ENCODE peak calls at places on chromosomes 7 and 10, in four cellular contexts. One of them, this sample, is unnamed.

GRCh38 chr7:128835790-128836641 is 5.8 kb downstream of the FLNC start:
- DNase-seq in Peyer's patch: no peak
- DNase-seq in AG09319: no peak
- DNase-seq in tibial artery: no peak
- DNase-seq in this sample: no peak

GRCh38 chr7:91636129-91636724 is 244.3 kb downstream of the MTERF1 start:
- DNase-seq in Peyer's patch: no peak
- DNase-seq in AG09319: no peak
- DNase-seq in tibial artery: peak
- DNase-seq in this sample: peak

GRCh38 chr10:124574456-124575070 is 112.9 kb downstream of the LHPP start:
- DNase-seq in Peyer's patch: peak
- DNase-seq in AG09319: no peak
- DNase-seq in tibial artery: no peak
- DNase-seq in this sample: no peak

GRCh38 chr10:78899996-78900714 is 168.6 kb upstream of the ZMIZ1 start:
- DNase-seq in Peyer's patch: no peak
- DNase-seq in AG09319: no peak
- DNase-seq in tibial artery: peak
- DNase-seq in this sample: no peak

GRCh38 chr7:151838861-151839381 is 38.0 kb downstream of the PRKAG2 start:
- DNase-seq in Peyer's patch: no peak
- DNase-seq in AG09319: no peak
- DNase-seq in tibial artery: peak
- DNase-seq in this sample: no peak

GRCh38 chr7:102140952-102141370 is 145.7 kb upstream of the SH2B2 start:
- DNase-seq in Peyer's patch: no peak
- DNase-seq in AG09319: no peak
- DNase-seq in tibial artery: peak
- DNase-seq in this sample: no peak

GRCh38 chr10:131735577-131735976 is 165.2 kb upstream of the PPP2R2D start:
- DNase-seq in Peyer's patch: no peak
- DNase-seq in AG09319: no peak
- DNase-seq in tibial artery: no peak
- DNase-seq in this sample: no peak

GRCh38 chr7:82244947-82245346 is 198.6 kb downstream of the CACNA2D1 start:
- DNase-seq in Peyer's patch: no peak
- DNase-seq in AG09319: no peak
- DNase-seq in tibial artery: no peak
- DNase-seq in this sample: no peak

GRCh38 chr7:35185908-35186731 is 67.8 kb downstream of the TBX20 start:
- DNase-seq in Peyer's patch: no peak
- DNase-seq in AG09319: no peak
- DNase-seq in tibial artery: no peak
- DNase-seq in this sample: peak

GRCh38 chr7:47026733-47027450 is 555.0 kb downstream of the TNS3 start:
- DNase-seq in Peyer's patch: no peak
- DNase-seq in AG09319: no peak
- DNase-seq in tibial artery: no peak
- DNase-seq in this sample: no peak

GRCh38 chr7:143002106-143002505 is 24.8 kb downstream of the OR9A2 start:
- DNase-seq in Peyer's patch: no peak
- DNase-seq in AG09319: no peak
- DNase-seq in tibial artery: no peak
- DNase-seq in this sample: no peak

GRCh38 chr10:92164024-92164423 is 126.9 kb downstream of the CPEB3 start:
- DNase-seq in Peyer's patch: no peak
- DNase-seq in AG09319: peak
- DNase-seq in tibial artery: no peak
- DNase-seq in this sample: no peak

GRCh38 chr7:70703785-70704184 is 428.2 kb upstream of the GALNT17 start:
- DNase-seq in Peyer's patch: no peak
- DNase-seq in AG09319: no peak
- DNase-seq in tibial artery: no peak
- DNase-seq in this sample: no peak

GRCh38 chr7:4234886-4235285 is 447.2 kb upstream of the FOXK1 start:
- DNase-seq in Peyer's patch: no peak
- DNase-seq in AG09319: no peak
- DNase-seq in tibial artery: no peak
- DNase-seq in this sample: no peak

GRCh38 chr10:73940634-73941221 is 29.8 kb downstream of the PLAU start:
- DNase-seq in Peyer's patch: peak
- DNase-seq in AG09319: peak
- DNase-seq in tibial artery: peak
- DNase-seq in this sample: peak

GRCh38 chr10:72311667-72312066 is 37.9 kb downstream of the DDIT4 start:
- DNase-seq in Peyer's patch: no peak
- DNase-seq in AG09319: no peak
- DNase-seq in tibial artery: no peak
- DNase-seq in this sample: no peak

GRCh38 chr10:24727811-24728210 is 4.1 kb upstream of the ARHGAP21 start:
- DNase-seq in Peyer's patch: no peak
- DNase-seq in AG09319: no peak
- DNase-seq in tibial artery: no peak
- DNase-seq in this sample: no peak
- TF ChIP-seq CTCF in Peyer's patch: no peak
- TF ChIP-seq CTCF in AG09319: no peak
- TF ChIP-seq CTCF in tibial artery: no peak
- TF ChIP-seq CTCF in this sample: peak

DNA sequence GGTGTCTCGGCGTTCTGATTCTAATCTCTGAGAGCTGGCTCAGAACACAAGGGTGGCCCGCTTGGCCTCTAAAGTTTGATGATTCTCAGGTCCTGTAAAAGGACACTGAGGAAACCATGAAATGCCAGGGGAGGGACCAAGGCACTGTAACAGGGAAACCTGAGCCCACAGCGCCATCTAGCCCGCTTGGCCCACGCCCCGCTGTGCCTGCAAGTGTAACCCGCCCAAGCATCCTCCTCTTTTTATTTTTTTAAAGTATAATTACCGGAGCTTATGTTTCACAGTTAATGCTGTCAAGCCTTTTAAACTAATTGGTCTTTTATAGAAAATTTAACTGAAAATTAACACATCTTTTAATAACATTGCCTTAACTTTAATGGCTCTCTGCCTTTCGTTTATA is 734.7 kb downstream of the KCNMA1 start:
- DNase-seq in Peyer's patch: no peak
- DNase-seq in AG09319: no peak
- DNase-seq in tibial artery: no peak
- DNase-seq in this sample: peak
- TF ChIP-seq CTCF in Peyer's patch: no peak
- TF ChIP-seq CTCF in AG09319: no peak
- TF ChIP-seq CTCF in tibial artery: no peak
- TF ChIP-seq CTCF in this sample: peak

GRCh38 chr10:48363617-48364355 is 57.3 kb downstream of the MAPK8 start:
- DNase-seq in Peyer's patch: no peak
- DNase-seq in AG09319: peak
- DNase-seq in tibial artery: no peak
- DNase-seq in this sample: peak
- TF ChIP-seq CTCF in Peyer's patch: no peak
- TF ChIP-seq CTCF in AG09319: peak
- TF ChIP-seq CTCF in tibial artery: peak
- TF ChIP-seq CTCF in this sample: peak

DNA sequence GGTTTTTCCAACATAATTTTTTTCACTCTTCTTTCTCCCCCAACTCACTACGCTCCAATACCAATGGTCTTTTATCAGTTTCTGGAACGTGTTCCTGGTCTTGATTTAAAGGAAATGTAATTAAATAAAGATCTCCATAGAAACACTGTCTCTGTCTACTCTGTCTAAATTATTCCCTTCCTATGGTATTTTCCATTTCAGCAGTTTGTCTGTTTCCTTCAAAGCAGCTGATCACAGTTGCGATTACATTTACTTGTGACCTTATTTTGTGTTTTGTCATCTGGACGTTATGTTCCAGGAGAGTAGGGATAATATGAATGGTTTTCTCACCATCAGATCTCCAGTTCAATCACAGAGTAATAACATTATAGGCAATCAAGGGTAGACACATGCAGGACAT is 359.2 kb downstream of the NRG3 start:
- DNase-seq in Peyer's patch: no peak
- DNase-seq in AG09319: no peak
- DNase-seq in tibial artery: no peak
- DNase-seq in this sample: no peak
- TF ChIP-seq CTCF in Peyer's patch: no peak
- TF ChIP-seq CTCF in AG09319: no peak
- TF ChIP-seq CTCF in tibial artery: no peak
- TF ChIP-seq CTCF in this sample: no peak